ENCODE peak calls at places on chromosomes 12 and 14, in ten cellular contexts. One of them, this sample, is unnamed.

GRCh38 chr12:68919581-68920239 is 13.3 kb downstream of the CPM start:
- DNase-seq in GM23338: no peak
- DNase-seq in AG09309: no peak
- DNase-seq in endothelial cell: no peak
- DNase-seq in epithelial cell of esophagus: no peak
- DNase-seq in MM.1S: no peak
- DNase-seq in body of pancreas: no peak
- DNase-seq in fibroblast of pulmonary artery: no peak
- DNase-seq in uterus: no peak
- DNase-seq in IMR-90: no peak
- DNase-seq in this sample: no peak

GRCh38 chr12:23354800-23355199 is 594.7 kb downstream of the SOX5 start:
- DNase-seq in AG09309: no peak
- DNase-seq in fibroblast of pulmonary artery: no peak
- DNase-seq in MM.1S: no peak
- DNase-seq in epithelial cell of esophagus: no peak
- DNase-seq in endothelial cell: no peak
- DNase-seq in uterus: no peak
- DNase-seq in GM23338: no peak
- DNase-seq in body of pancreas: no peak
- DNase-seq in IMR-90: no peak
- DNase-seq in this sample: no peak

GRCh38 chr14:92481386-92481785 is 32.2 kb upstream of the RIN3 start:
- DNase-seq in AG09309: no peak
- DNase-seq in IMR-90: peak; percentile 64
- DNase-seq in body of pancreas: no peak
- DNase-seq in uterus: no peak
- DNase-seq in endothelial cell: no peak
- DNase-seq in GM23338: no peak
- DNase-seq in fibroblast of pulmonary artery: peak; percentile 57
- DNase-seq in MM.1S: no peak
- DNase-seq in epithelial cell of esophagus: no peak
- DNase-seq in this sample: peak; percentile 13

GRCh38 chr12:79689041-79689476 is 1.7 kb downstream of the PAWR start:
- DNase-seq in uterus: no peak
- DNase-seq in epithelial cell of esophagus: no peak
- DNase-seq in AG09309: no peak
- DNase-seq in MM.1S: no peak
- DNase-seq in fibroblast of pulmonary artery: no peak
- DNase-seq in endothelial cell: no peak
- DNase-seq in GM23338: no peak
- DNase-seq in body of pancreas: no peak
- DNase-seq in IMR-90: no peak
- DNase-seq in this sample: no peak

GRCh38 chr12:19421503-19422282 is 17.6 kb upstream of the AEBP2 start:
- DNase-seq in uterus: no peak
- DNase-seq in AG09309: no peak
- DNase-seq in epithelial cell of esophagus: no peak
- DNase-seq in endothelial cell: no peak
- DNase-seq in MM.1S: no peak
- DNase-seq in GM23338: no peak
- DNase-seq in fibroblast of pulmonary artery: no peak
- DNase-seq in IMR-90: no peak
- DNase-seq in body of pancreas: no peak
- DNase-seq in this sample: peak; percentile 17

GRCh38 chr12:51540996-51541395 is 50.0 kb upstream of the SCN8A start:
- DNase-seq in IMR-90: no peak
- DNase-seq in AG09309: no peak
- DNase-seq in fibroblast of pulmonary artery: no peak
- DNase-seq in MM.1S: no peak
- DNase-seq in body of pancreas: no peak
- DNase-seq in uterus: no peak
- DNase-seq in endothelial cell: no peak
- DNase-seq in GM23338: no peak
- DNase-seq in epithelial cell of esophagus: no peak
- DNase-seq in this sample: no peak

GRCh38 chr12:124869011-124869665 is 5.5 kb upstream of the SCARB1 start:
- DNase-seq in IMR-90: no peak
- DNase-seq in AG09309: no peak
- DNase-seq in GM23338: peak; percentile 55
- DNase-seq in MM.1S: no peak
- DNase-seq in body of pancreas: no peak
- DNase-seq in fibroblast of pulmonary artery: no peak
- DNase-seq in epithelial cell of esophagus: peak; percentile 88
- DNase-seq in uterus: no peak
- DNase-seq in endothelial cell: no peak
- DNase-seq in this sample: peak; percentile 53

GRCh38 chr12:10618338-10618987 is 5.1 kb upstream of the MAGOHB start:
- DNase-seq in IMR-90: peak; percentile 88
- DNase-seq in GM23338: no peak
- DNase-seq in body of pancreas: no peak
- DNase-seq in epithelial cell of esophagus: peak; percentile 87
- DNase-seq in endothelial cell: no peak
- DNase-seq in MM.1S: no peak
- DNase-seq in AG09309: peak; percentile 58
- DNase-seq in uterus: no peak
- DNase-seq in fibroblast of pulmonary artery: peak; percentile 61
- DNase-seq in this sample: no peak

GRCh38 chr12:130097798-130098255 is 64.4 kb upstream of the FZD10 start:
- DNase-seq in IMR-90: no peak
- DNase-seq in AG09309: no peak
- DNase-seq in uterus: no peak
- DNase-seq in epithelial cell of esophagus: peak; percentile 92
- DNase-seq in endothelial cell: no peak
- DNase-seq in body of pancreas: no peak
- DNase-seq in fibroblast of pulmonary artery: no peak
- DNase-seq in MM.1S: no peak
- DNase-seq in GM23338: no peak
- DNase-seq in this sample: no peak

GRCh38 chr12:128339669-128340068 is 72.7 kb downstream of the TMEM132C start:
- DNase-seq in IMR-90: no peak
- DNase-seq in endothelial cell: no peak
- DNase-seq in fibroblast of pulmonary artery: no peak
- DNase-seq in MM.1S: no peak
- DNase-seq in AG09309: no peak
- DNase-seq in GM23338: no peak
- DNase-seq in body of pancreas: no peak
- DNase-seq in uterus: no peak
- DNase-seq in epithelial cell of esophagus: no peak
- DNase-seq in this sample: no peak

GRCh38 chr12:126663304-126664094 is 1598.3 kb downstream of the AACS start:
- DNase-seq in endothelial cell: no peak
- DNase-seq in fibroblast of pulmonary artery: peak; percentile 49
- DNase-seq in IMR-90: no peak
- DNase-seq in uterus: no peak
- DNase-seq in AG09309: no peak
- DNase-seq in GM23338: peak; percentile 68
- DNase-seq in MM.1S: no peak
- DNase-seq in body of pancreas: peak; percentile 11
- DNase-seq in epithelial cell of esophagus: peak; percentile 32
- DNase-seq in this sample: no peak
- TF ChIP-seq CTCF in endothelial cell: no peak
- TF ChIP-seq CTCF in fibroblast of pulmonary artery: peak; percentile 27
- TF ChIP-seq CTCF in IMR-90: no peak
- TF ChIP-seq CTCF in uterus: no peak
- TF ChIP-seq CTCF in AG09309: peak; percentile 30
- TF ChIP-seq CTCF in GM23338: peak; percentile 76
- TF ChIP-seq CTCF in MM.1S: peak; percentile 35
- TF ChIP-seq CTCF in body of pancreas: no peak
- TF ChIP-seq CTCF in epithelial cell of esophagus: no peak
- TF ChIP-seq CTCF in this sample: peak; percentile 22

GRCh38 chr12:2986876-2987275 is 27.7 kb downstream of the TEAD4 start:
- DNase-seq in fibroblast of pulmonary artery: no peak
- DNase-seq in IMR-90: no peak
- DNase-seq in AG09309: no peak
- DNase-seq in body of pancreas: no peak
- DNase-seq in endothelial cell: no peak
- DNase-seq in epithelial cell of esophagus: no peak
- DNase-seq in MM.1S: no peak
- DNase-seq in GM23338: no peak
- DNase-seq in uterus: no peak
- DNase-seq in this sample: no peak

GRCh38 chr12:2984698-2985097 is 25.5 kb downstream of the TEAD4 start:
- DNase-seq in AG09309: no peak
- DNase-seq in GM23338: no peak
- DNase-seq in body of pancreas: no peak
- DNase-seq in fibroblast of pulmonary artery: no peak
- DNase-seq in uterus: no peak
- DNase-seq in MM.1S: no peak
- DNase-seq in epithelial cell of esophagus: peak; percentile 33
- DNase-seq in endothelial cell: no peak
- DNase-seq in IMR-90: no peak
- DNase-seq in this sample: no peak

GRCh38 chr12:2992724-2993123 is 33.5 kb downstream of the TEAD4 start:
- DNase-seq in IMR-90: no peak
- DNase-seq in MM.1S: no peak
- DNase-seq in epithelial cell of esophagus: no peak
- DNase-seq in body of pancreas: no peak
- DNase-seq in AG09309: no peak
- DNase-seq in uterus: no peak
- DNase-seq in endothelial cell: no peak
- DNase-seq in fibroblast of pulmonary artery: no peak
- DNase-seq in GM23338: no peak
- DNase-seq in this sample: no peak

GRCh38 chr12:2984249-2984648 is 25.1 kb downstream of the TEAD4 start:
- DNase-seq in IMR-90: no peak
- DNase-seq in body of pancreas: no peak
- DNase-seq in GM23338: no peak
- DNase-seq in fibroblast of pulmonary artery: no peak
- DNase-seq in AG09309: no peak
- DNase-seq in epithelial cell of esophagus: no peak
- DNase-seq in endothelial cell: no peak
- DNase-seq in uterus: no peak
- DNase-seq in MM.1S: no peak
- DNase-seq in this sample: no peak

GRCh38 chr12:2988494-2988893 is 29.3 kb downstream of the TEAD4 start:
- DNase-seq in epithelial cell of esophagus: no peak
- DNase-seq in body of pancreas: no peak
- DNase-seq in IMR-90: no peak
- DNase-seq in uterus: no peak
- DNase-seq in GM23338: no peak
- DNase-seq in AG09309: no peak
- DNase-seq in endothelial cell: no peak
- DNase-seq in fibroblast of pulmonary artery: no peak
- DNase-seq in MM.1S: no peak
- DNase-seq in this sample: no peak
- TF ChIP-seq CTCF in epithelial cell of esophagus: no peak
- TF ChIP-seq CTCF in body of pancreas: no peak
- TF ChIP-seq CTCF in IMR-90: no peak
- TF ChIP-seq CTCF in uterus: no peak
- TF ChIP-seq CTCF in GM23338: no peak
- TF ChIP-seq CTCF in AG09309: no peak
- TF ChIP-seq CTCF in endothelial cell: no peak
- TF ChIP-seq CTCF in fibroblast of pulmonary artery: no peak
- TF ChIP-seq CTCF in MM.1S: no peak
- TF ChIP-seq CTCF in this sample: no peak

DNA sequence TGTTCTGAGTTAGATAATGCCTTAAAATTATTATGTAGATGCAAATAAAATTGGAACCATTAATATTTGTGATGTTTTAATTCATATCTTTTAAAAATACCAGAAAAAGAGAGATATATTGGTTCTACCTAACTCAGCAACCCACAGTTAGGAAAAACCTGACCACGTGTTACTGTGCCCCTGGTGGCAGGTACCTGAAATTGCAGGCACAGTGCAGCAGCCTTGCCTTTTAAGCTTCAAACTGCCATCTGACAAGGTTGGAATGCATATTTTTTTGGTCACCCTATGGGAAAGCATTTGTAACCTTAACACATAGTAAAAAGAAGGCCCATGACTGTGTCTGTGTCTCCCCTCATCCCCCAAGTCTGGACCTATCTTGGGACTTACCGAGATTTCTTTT is 109.4 kb upstream of the NOS1 start:
- DNase-seq in MM.1S: no peak
- DNase-seq in IMR-90: no peak
- DNase-seq in body of pancreas: no peak
- DNase-seq in uterus: no peak
- DNase-seq in GM23338: peak; percentile 54
- DNase-seq in epithelial cell of esophagus: no peak
- DNase-seq in endothelial cell: no peak
- DNase-seq in AG09309: no peak
- DNase-seq in fibroblast of pulmonary artery: no peak
- DNase-seq in this sample: no peak
- TF ChIP-seq CTCF in MM.1S: peak; percentile 36
- TF ChIP-seq CTCF in IMR-90: no peak
- TF ChIP-seq CTCF in body of pancreas: no peak
- TF ChIP-seq CTCF in uterus: no peak
- TF ChIP-seq CTCF in GM23338: peak; percentile 86
- TF ChIP-seq CTCF in epithelial cell of esophagus: peak; percentile 11
- TF ChIP-seq CTCF in endothelial cell: peak; percentile 91
- TF ChIP-seq CTCF in AG09309: peak; percentile 23
- TF ChIP-seq CTCF in fibroblast of pulmonary artery: peak; percentile 32
- TF ChIP-seq CTCF in this sample: peak; percentile 26

DNA sequence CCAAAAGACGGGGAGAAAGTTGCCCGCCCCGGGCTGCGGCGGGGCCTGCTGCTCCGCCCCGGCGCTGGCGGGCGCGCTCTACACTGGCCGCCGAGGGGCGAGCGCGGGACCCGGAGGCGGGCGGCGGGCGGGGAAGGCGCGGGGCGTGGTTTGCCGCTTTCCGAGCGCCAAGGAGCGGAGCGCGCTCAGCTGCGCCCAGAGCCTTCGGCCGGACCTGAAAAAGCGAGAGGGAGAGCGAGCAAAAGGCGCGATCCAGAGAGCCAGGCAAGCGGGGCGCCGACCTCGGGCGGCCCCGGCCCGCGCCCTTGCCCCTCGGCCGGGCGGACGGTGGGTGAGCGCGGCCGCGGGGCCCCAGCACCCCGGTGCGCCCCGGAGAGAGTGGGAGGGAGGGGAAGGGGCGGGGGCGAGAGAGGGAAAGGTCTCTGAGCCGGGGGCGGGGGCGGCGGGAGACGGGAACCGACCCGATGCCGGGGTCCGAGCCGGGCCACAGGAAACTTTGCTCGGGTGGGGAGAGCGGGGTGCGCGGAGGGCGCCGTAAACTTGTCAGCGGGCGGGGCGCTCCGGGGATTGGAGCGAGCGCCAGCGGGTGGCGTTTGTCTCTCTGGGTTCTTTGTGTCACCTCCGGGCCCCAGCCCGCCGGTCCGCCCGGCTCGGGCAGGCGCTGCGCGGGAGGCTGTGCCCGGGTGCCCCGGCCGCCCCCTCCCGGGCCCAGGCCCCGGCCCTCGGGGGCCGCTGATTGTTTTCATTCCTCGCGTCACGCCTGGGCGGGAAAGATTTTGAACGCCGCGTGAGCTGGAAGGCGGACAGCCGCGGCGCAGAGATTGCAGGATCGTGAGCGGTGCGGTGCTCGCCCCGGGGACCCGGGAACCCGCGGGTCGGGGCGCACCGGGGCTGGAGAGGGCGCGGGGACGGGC is at the start of gene SYNE2:
- DNase-seq in epithelial cell of esophagus: peak; percentile 83
- DNase-seq in uterus: peak; percentile 67
- DNase-seq in endothelial cell: peak; percentile 77
- DNase-seq in MM.1S: peak; percentile 61
- DNase-seq in AG09309: no peak
- DNase-seq in GM23338: peak; percentile 88
- DNase-seq in body of pancreas: peak; percentile 87
- DNase-seq in fibroblast of pulmonary artery: peak; percentile 77
- DNase-seq in IMR-90: peak; percentile 65
- DNase-seq in this sample: peak; percentile 76
- TF ChIP-seq CTCF in epithelial cell of esophagus: no peak
- TF ChIP-seq CTCF in uterus: peak; percentile 68
- TF ChIP-seq CTCF in endothelial cell: no peak
- TF ChIP-seq CTCF in MM.1S: no peak
- TF ChIP-seq CTCF in AG09309: no peak
- TF ChIP-seq CTCF in GM23338: peak; percentile 9
- TF ChIP-seq CTCF in body of pancreas: peak; percentile 66
- TF ChIP-seq CTCF in fibroblast of pulmonary artery: no peak
- TF ChIP-seq CTCF in IMR-90: peak; percentile 32
- TF ChIP-seq CTCF in this sample: peak; percentile 36

GRCh38 chr12:49557917-49558215 is 10.1 kb downstream of the MCRS1 start:
- DNase-seq in body of pancreas: no peak
- DNase-seq in MM.1S: no peak
- DNase-seq in IMR-90: no peak
- DNase-seq in AG09309: no peak
- DNase-seq in epithelial cell of esophagus: peak; percentile 17
- DNase-seq in GM23338: peak; percentile 21
- DNase-seq in fibroblast of pulmonary artery: no peak
- DNase-seq in endothelial cell: no peak
- DNase-seq in uterus: no peak
- DNase-seq in this sample: no peak
- TF ChIP-seq CTCF in body of pancreas: no peak
- TF ChIP-seq CTCF in MM.1S: no peak
- TF ChIP-seq CTCF in IMR-90: peak; percentile 13
- TF ChIP-seq CTCF in AG09309: peak; percentile 27
- TF ChIP-seq CTCF in epithelial cell of esophagus: peak; percentile 33
- TF ChIP-seq CTCF in GM23338: no peak
- TF ChIP-seq CTCF in fibroblast of pulmonary artery: no peak
- TF ChIP-seq CTCF in endothelial cell: no peak
- TF ChIP-seq CTCF in uterus: no peak
- TF ChIP-seq CTCF in this sample: peak; percentile 6

This sample was measured in adrenal gland.